ENCODE peak calls at places on chromosomes 11 and 22, in eight cellular contexts. One of them, this sample, is unnamed.
A peak's percentile ranks its signal among the peaks of the same experiment; 100 is the strongest.

GRCh38 chr22:46604306-46604690 is 15.9 kb upstream of the GRAMD4 start:
- DNase-seq in bronchial epithelial cell: no peak
- DNase-seq in neuronal stem cell: no peak
- DNase-seq in sigmoid colon: no peak
- DNase-seq in HCT116: no peak
- DNase-seq in esophagus squamous epithelium: no peak
- DNase-seq in uterus: no peak
- DNase-seq in heart left ventricle: no peak
- DNase-seq in this sample: no peak

GRCh38 chr11:94964934-94965333 is 8.4 kb downstream of the CWC15 start:
- DNase-seq in bronchial epithelial cell: no peak
- DNase-seq in neuronal stem cell: no peak
- DNase-seq in sigmoid colon: no peak
- DNase-seq in HCT116: no peak
- DNase-seq in esophagus squamous epithelium: no peak
- DNase-seq in uterus: no peak
- DNase-seq in heart left ventricle: no peak
- DNase-seq in this sample: peak; percentile 4

GRCh38 chr11:77057938-77058474 is 8.8 kb upstream of the CAPN5 start:
- DNase-seq in bronchial epithelial cell: no peak
- DNase-seq in neuronal stem cell: no peak
- DNase-seq in sigmoid colon: no peak
- DNase-seq in HCT116: no peak
- DNase-seq in esophagus squamous epithelium: no peak
- DNase-seq in uterus: no peak
- DNase-seq in heart left ventricle: no peak
- DNase-seq in this sample: no peak

GRCh38 chr22:27336151-27337090 is 465.1 kb downstream of the MN1 start:
- DNase-seq in bronchial epithelial cell: peak; percentile 97
- DNase-seq in neuronal stem cell: no peak
- DNase-seq in sigmoid colon: no peak
- DNase-seq in HCT116: no peak
- DNase-seq in esophagus squamous epithelium: no peak
- DNase-seq in uterus: no peak
- DNase-seq in heart left ventricle: no peak
- DNase-seq in this sample: no peak

GRCh38 chr11:66958232-66958955 is at the start of gene PC:
- DNase-seq in bronchial epithelial cell: peak; percentile 98
- DNase-seq in neuronal stem cell: peak; percentile 100
- DNase-seq in sigmoid colon: peak; percentile 100
- DNase-seq in HCT116: peak; percentile 99
- DNase-seq in esophagus squamous epithelium: peak; percentile 93
- DNase-seq in uterus: peak; percentile 100
- DNase-seq in heart left ventricle: peak; percentile 99
- DNase-seq in this sample: peak; percentile 99

GRCh38 chr11:75536786-75537629 is 11.3 kb upstream of the GDPD5 start:
- DNase-seq in bronchial epithelial cell: peak; percentile 88
- DNase-seq in neuronal stem cell: no peak
- DNase-seq in sigmoid colon: no peak
- DNase-seq in HCT116: peak; percentile 87
- DNase-seq in esophagus squamous epithelium: no peak
- DNase-seq in uterus: no peak
- DNase-seq in heart left ventricle: no peak
- DNase-seq in this sample: no peak

GRCh38 chr22:20420157-20420842 is 17.3 kb downstream of the SCARF2 start:
- DNase-seq in bronchial epithelial cell: no peak
- DNase-seq in neuronal stem cell: no peak
- DNase-seq in sigmoid colon: peak; percentile 56
- DNase-seq in HCT116: no peak
- DNase-seq in esophagus squamous epithelium: no peak
- DNase-seq in uterus: no peak
- DNase-seq in heart left ventricle: peak; percentile 9
- DNase-seq in this sample: no peak

GRCh38 chr22:37206841-37207821 is 5.1 kb downstream of the SSTR3 start:
- DNase-seq in bronchial epithelial cell: no peak
- DNase-seq in neuronal stem cell: no peak
- DNase-seq in sigmoid colon: peak; percentile 58
- DNase-seq in HCT116: no peak
- DNase-seq in esophagus squamous epithelium: no peak
- DNase-seq in uterus: peak; percentile 12
- DNase-seq in heart left ventricle: no peak
- DNase-seq in this sample: no peak

GRCh38 chr11:11667056-11667455 is 45.3 kb upstream of the GALNT18 start:
- DNase-seq in bronchial epithelial cell: no peak
- DNase-seq in neuronal stem cell: no peak
- DNase-seq in sigmoid colon: no peak
- DNase-seq in HCT116: no peak
- DNase-seq in esophagus squamous epithelium: no peak
- DNase-seq in uterus: no peak
- DNase-seq in heart left ventricle: no peak
- DNase-seq in this sample: no peak

GRCh38 chr22:48448821-48449220 is 1378.9 kb downstream of the BRD1 start:
- DNase-seq in bronchial epithelial cell: no peak
- DNase-seq in neuronal stem cell: no peak
- DNase-seq in sigmoid colon: no peak
- DNase-seq in HCT116: no peak
- DNase-seq in esophagus squamous epithelium: no peak
- DNase-seq in uterus: no peak
- DNase-seq in heart left ventricle: peak; percentile 44
- DNase-seq in this sample: no peak

GRCh38 chr11:132556316-132556715 is 976.0 kb downstream of the OPCML start:
- DNase-seq in bronchial epithelial cell: no peak
- DNase-seq in neuronal stem cell: no peak
- DNase-seq in sigmoid colon: no peak
- DNase-seq in HCT116: no peak
- DNase-seq in esophagus squamous epithelium: no peak
- DNase-seq in uterus: no peak
- DNase-seq in heart left ventricle: no peak
- DNase-seq in this sample: no peak

GRCh38 chr11:86940122-86940777 is 14.9 kb downstream of the FZD4 start:
- DNase-seq in bronchial epithelial cell: peak; percentile 35
- DNase-seq in neuronal stem cell: no peak
- DNase-seq in sigmoid colon: peak; percentile 85
- DNase-seq in HCT116: no peak
- DNase-seq in esophagus squamous epithelium: no peak
- DNase-seq in uterus: peak; percentile 76
- DNase-seq in heart left ventricle: no peak
- DNase-seq in this sample: no peak

GRCh38 chr11:132052904-132053303 is 682.5 kb downstream of the NTM start:
- DNase-seq in bronchial epithelial cell: no peak
- DNase-seq in neuronal stem cell: no peak
- DNase-seq in sigmoid colon: no peak
- DNase-seq in HCT116: no peak
- DNase-seq in esophagus squamous epithelium: no peak
- DNase-seq in uterus: no peak
- DNase-seq in heart left ventricle: no peak
- DNase-seq in this sample: no peak

GRCh38 chr11:2215230-2215560 is 43.6 kb upstream of the TH start:
- DNase-seq in bronchial epithelial cell: no peak
- DNase-seq in neuronal stem cell: no peak
- DNase-seq in sigmoid colon: peak; percentile 52
- DNase-seq in HCT116: no peak
- DNase-seq in esophagus squamous epithelium: no peak
- DNase-seq in uterus: peak; percentile 11
- DNase-seq in heart left ventricle: no peak
- DNase-seq in this sample: no peak

GRCh38 chr11:119793335-119793984 is 64.5 kb upstream of the NECTIN1 start:
- DNase-seq in bronchial epithelial cell: no peak
- DNase-seq in neuronal stem cell: no peak
- DNase-seq in sigmoid colon: no peak
- DNase-seq in HCT116: no peak
- DNase-seq in esophagus squamous epithelium: no peak
- DNase-seq in uterus: no peak
- DNase-seq in heart left ventricle: no peak
- DNase-seq in this sample: peak; percentile 70

GRCh38 chr11:13691296-13691899 is 22.9 kb downstream of the FAR1 start:
- DNase-seq in bronchial epithelial cell: no peak
- DNase-seq in neuronal stem cell: no peak
- DNase-seq in sigmoid colon: no peak
- DNase-seq in HCT116: no peak
- DNase-seq in esophagus squamous epithelium: no peak
- DNase-seq in uterus: no peak
- DNase-seq in heart left ventricle: no peak
- DNase-seq in this sample: no peak

GRCh38 chr11:71397328-71397860 is 50.8 kb downstream of the DHCR7 start:
- DNase-seq in bronchial epithelial cell: no peak
- DNase-seq in neuronal stem cell: no peak
- DNase-seq in sigmoid colon: no peak
- DNase-seq in HCT116: no peak
- DNase-seq in esophagus squamous epithelium: no peak
- DNase-seq in uterus: no peak
- DNase-seq in heart left ventricle: no peak
- DNase-seq in this sample: no peak

GRCh38 chr11:134500621-134501020 is 88.6 kb upstream of the B3GAT1 start:
- DNase-seq in bronchial epithelial cell: no peak
- DNase-seq in neuronal stem cell: no peak
- DNase-seq in sigmoid colon: no peak
- DNase-seq in HCT116: no peak
- DNase-seq in esophagus squamous epithelium: no peak
- DNase-seq in uterus: no peak
- DNase-seq in heart left ventricle: no peak
- DNase-seq in this sample: no peak

GRCh38 chr11:44065851-44066731 is at the start of gene ACCS:
- DNase-seq in bronchial epithelial cell: peak; percentile 73
- DNase-seq in neuronal stem cell: peak; percentile 69
- DNase-seq in sigmoid colon: peak; percentile 98
- DNase-seq in HCT116: peak; percentile 88
- DNase-seq in esophagus squamous epithelium: peak; percentile 83
- DNase-seq in uterus: peak; percentile 96
- DNase-seq in heart left ventricle: peak; percentile 97
- DNase-seq in this sample: peak; percentile 92
- H3K4me3 ChIP-seq in bronchial epithelial cell: peak within 1 kb of the TSS; percentile 79
- H3K4me3 ChIP-seq in neuronal stem cell: no peak within 1 kb of the TSS
- H3K4me3 ChIP-seq in sigmoid colon: peak within 1 kb of the TSS; percentile 73
- H3K4me3 ChIP-seq in HCT116: peak within 1 kb of the TSS; percentile 60
- H3K4me3 ChIP-seq in esophagus squamous epithelium: peak within 1 kb of the TSS; percentile 73
- H3K4me3 ChIP-seq in uterus: peak within 1 kb of the TSS; percentile 57
- H3K4me3 ChIP-seq in heart left ventricle: peak within 1 kb of the TSS; percentile 74
- H3K4me3 ChIP-seq in this sample: peak within 1 kb of the TSS; percentile 65

GRCh38 chr11:34308049-34308692 is 49.6 kb downstream of the ABTB2 start:
- DNase-seq in bronchial epithelial cell: peak; percentile 88
- DNase-seq in neuronal stem cell: no peak
- DNase-seq in sigmoid colon: no peak
- DNase-seq in HCT116: peak; percentile 24
- DNase-seq in esophagus squamous epithelium: no peak
- DNase-seq in uterus: no peak
- DNase-seq in heart left ventricle: no peak
- DNase-seq in this sample: no peak
- H3K27me3 ChIP-seq in bronchial epithelial cell: no peaks in the 10 kb centered on the region
- H3K27me3 ChIP-seq in neuronal stem cell: no peaks in the 10 kb centered on the region
- H3K27me3 ChIP-seq in sigmoid colon: no peaks in the 10 kb centered on the region
- H3K27me3 ChIP-seq in HCT116: no peaks in the 10 kb centered on the region
- H3K27me3 ChIP-seq in esophagus squamous epithelium: no peaks in the 10 kb centered on the region
- H3K27me3 ChIP-seq in uterus: no peaks in the 10 kb centered on the region
- H3K27me3 ChIP-seq in heart left ventricle: no peaks in the 10 kb centered on the region
- H3K27me3 ChIP-seq in this sample: no peaks in the 10 kb centered on the region

GRCh38 chr22:31340765-31341247 is 5.3 kb downstream of the PATZ1 start:
- DNase-seq in bronchial epithelial cell: no peak
- DNase-seq in neuronal stem cell: no peak
- DNase-seq in sigmoid colon: no peak
- DNase-seq in HCT116: no peak
- DNase-seq in esophagus squamous epithelium: no peak
- DNase-seq in uterus: no peak
- DNase-seq in heart left ventricle: no peak
- DNase-seq in this sample: no peak

GRCh38 chr22:31343235-31344191 is 2.6 kb downstream of the PATZ1 start:
- DNase-seq in bronchial epithelial cell: peak; percentile 62
- DNase-seq in neuronal stem cell: peak; percentile 74
- DNase-seq in sigmoid colon: no peak
- DNase-seq in HCT116: no peak
- DNase-seq in esophagus squamous epithelium: no peak
- DNase-seq in uterus: peak; percentile 40
- DNase-seq in heart left ventricle: peak; percentile 12
- DNase-seq in this sample: peak; percentile 86

GRCh38 chr22:31342389-31343125 is 3.6 kb downstream of the PATZ1 start:
- DNase-seq in bronchial epithelial cell: no peak
- DNase-seq in neuronal stem cell: peak; percentile 18
- DNase-seq in sigmoid colon: no peak
- DNase-seq in HCT116: no peak
- DNase-seq in esophagus squamous epithelium: no peak
- DNase-seq in uterus: no peak
- DNase-seq in heart left ventricle: no peak
- DNase-seq in this sample: peak; percentile 78

GRCh38 chr22:31340360-31340759 is 5.8 kb downstream of the PATZ1 start:
- DNase-seq in bronchial epithelial cell: no peak
- DNase-seq in neuronal stem cell: no peak
- DNase-seq in sigmoid colon: no peak
- DNase-seq in HCT116: no peak
- DNase-seq in esophagus squamous epithelium: no peak
- DNase-seq in uterus: no peak
- DNase-seq in heart left ventricle: no peak
- DNase-seq in this sample: no peak

DNA sequence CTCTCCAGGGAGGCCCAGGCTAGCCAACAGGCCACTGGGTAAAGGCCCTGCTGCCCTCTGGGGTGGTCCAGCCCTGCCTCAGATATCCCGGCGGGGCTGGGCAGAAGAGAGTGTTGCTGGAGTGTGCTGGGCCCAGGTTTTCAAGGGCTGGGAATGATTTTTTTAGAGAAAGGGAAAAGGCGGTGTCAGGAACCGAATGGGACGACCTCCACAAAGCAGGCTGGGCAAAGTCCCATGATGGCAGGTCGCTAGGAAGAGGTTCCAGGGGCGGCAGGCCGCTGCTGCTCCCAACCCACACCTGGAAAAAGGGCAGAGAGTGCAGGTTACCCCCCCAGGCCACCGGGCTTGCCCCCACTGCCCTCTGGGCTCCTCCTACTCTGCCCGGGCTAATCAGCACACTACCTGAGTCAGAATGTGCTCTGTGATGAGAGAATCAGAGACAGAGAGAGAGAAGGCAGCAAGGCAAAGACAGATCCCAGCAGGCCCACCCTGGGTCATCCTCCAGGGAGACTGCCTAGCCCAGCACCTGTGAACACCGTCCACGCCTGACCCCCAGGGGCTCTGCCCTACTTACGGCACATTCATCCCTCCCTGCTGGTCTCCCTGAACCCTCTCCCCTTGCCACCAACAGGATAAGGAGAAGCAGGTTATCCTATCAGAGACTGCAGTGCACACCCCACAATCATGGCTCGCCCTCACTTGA is 4.6 kb downstream of the PATZ1 start:
- DNase-seq in bronchial epithelial cell: no peak
- DNase-seq in neuronal stem cell: no peak
- DNase-seq in sigmoid colon: no peak
- DNase-seq in HCT116: no peak
- DNase-seq in esophagus squamous epithelium: no peak
- DNase-seq in uterus: no peak
- DNase-seq in heart left ventricle: no peak
- DNase-seq in this sample: no peak
- H3K36me3 ChIP-seq in bronchial epithelial cell: peaks cover 2% of the 10 kb centered on the region
- H3K36me3 ChIP-seq in neuronal stem cell: peaks cover 44% of the 10 kb centered on the region
- H3K36me3 ChIP-seq in sigmoid colon: peaks cover 22% of the 10 kb centered on the region
- H3K36me3 ChIP-seq in HCT116: peaks cover 17% of the 10 kb centered on the region
- H3K36me3 ChIP-seq in esophagus squamous epithelium: peaks cover 2% of the 10 kb centered on the region
- H3K36me3 ChIP-seq in uterus: no peaks in the 10 kb centered on the region
- H3K36me3 ChIP-seq in heart left ventricle: peaks cover 41% of the 10 kb centered on the region
- H3K36me3 ChIP-seq in this sample: peaks cover 23% of the 10 kb centered on the region

DNA sequence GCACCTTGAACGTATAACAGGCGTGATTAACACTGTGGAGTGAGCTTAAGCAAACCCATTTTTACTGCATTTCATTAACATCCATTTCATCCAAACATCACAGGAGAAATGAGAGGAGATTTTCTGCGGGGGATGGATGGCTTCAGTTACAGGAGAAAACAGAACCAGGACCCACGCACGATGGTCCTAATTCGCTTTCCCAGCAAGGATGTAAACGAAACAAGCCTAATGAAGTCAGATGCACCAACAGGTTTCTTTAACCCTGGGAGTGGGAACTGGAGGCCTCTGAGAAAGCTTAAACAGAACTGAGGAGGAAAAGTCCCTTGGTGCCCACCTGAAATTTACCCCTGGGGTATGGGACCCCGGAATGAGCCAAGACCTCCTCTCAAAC is 2.7 kb downstream of the CADM1 start:
- DNase-seq in bronchial epithelial cell: no peak
- DNase-seq in neuronal stem cell: no peak
- DNase-seq in sigmoid colon: no peak
- DNase-seq in HCT116: no peak
- DNase-seq in esophagus squamous epithelium: no peak
- DNase-seq in uterus: no peak
- DNase-seq in heart left ventricle: no peak
- DNase-seq in this sample: no peak
- H3K4me3 ChIP-seq in bronchial epithelial cell: no peak overlapping the region
- H3K4me3 ChIP-seq in neuronal stem cell: peak overlapping the region; percentile 73
- H3K4me3 ChIP-seq in sigmoid colon: peak overlapping the region; percentile 10
- H3K4me3 ChIP-seq in HCT116: no peak overlapping the region
- H3K4me3 ChIP-seq in esophagus squamous epithelium: peak overlapping the region; percentile 74
- H3K4me3 ChIP-seq in uterus: no peak overlapping the region
- H3K4me3 ChIP-seq in heart left ventricle: peak overlapping the region; percentile 58
- H3K4me3 ChIP-seq in this sample: no peak overlapping the region